ENCODE peak calls at places on chromosomes 3 and 15, in six cellular contexts. V is ovary; P is brain microvascular endothelial cell; X is HFF-Myc; D is cardiac muscle cell; T is CD4-positive, alpha-beta T cell. H is an unnamed sample.

GRCh38 chr3:150759319-150759718 is 3.6 kb downstream of the SIAH2 start:
- DNase-seq in X (no peak), T (no peak), P (no peak), V (no peak), D (no peak), H (no peak)

GRCh38 chr15:89115547-89115946 is 27.3 kb downstream of the ABHD2 start:
- DNase-seq in V (no peak), D (no peak), P (no peak), X (no peak), T (no peak), H (no peak)

GRCh38 chr3:30681276-30682211 is 75.1 kb downstream of the TGFBR2 start:
- DNase-seq in T (no peak), P (no peak), V (peak; percentile 59), D (no peak), X (peak; percentile 87), H (peak; percentile 71)

GRCh38 chr3:167380004-167380689 is at the start of gene ZBBX:
- DNase-seq in T (peak; percentile 76), V (peak; percentile 44), X (peak; percentile 46), P (peak; percentile 85), D (peak; percentile 90), H (peak; percentile 11)

GRCh38 chr15:26889298-26889898 is 22.5 kb downstream of the GABRA5 start:
- DNase-seq in D (peak; percentile 81), V (no peak), P (peak; percentile 54), T (peak; percentile 24), X (peak; percentile 26), H (peak; percentile 31)

GRCh38 chr15:68487087-68487843 is 55.3 kb upstream of the ITGA11 start:
- DNase-seq in T (no peak), V (no peak), X (no peak), D (no peak), P (peak; percentile 60), H (no peak)

GRCh38 chr15:78243491-78243941 is 9.2 kb upstream of the ACSBG1 start:
- DNase-seq in T (no peak), P (peak; percentile 27), D (peak; percentile 29), V (peak; percentile 31), X (no peak), H (no peak)

GRCh38 chr3:184335661-184336483 is 1.5 kb upstream of the FAM131A start:
- DNase-seq in X (no peak), T (peak; percentile 87), D (peak; percentile 88), V (peak; percentile 88), P (peak; percentile 68), H (no peak)

GRCh38 chr15:41022487-41023090 is 69.3 kb downstream of the CHAC1 start:
- DNase-seq in D (peak; percentile 56), T (peak; percentile 24), P (peak; percentile 43), X (no peak), V (no peak), H (peak; percentile 36)

GRCh38 chr15:77482570-77482969 is 61.9 kb downstream of the HMG20A start:
- DNase-seq in V (no peak), X (no peak), D (no peak), T (no peak), P (peak; percentile 65), H (peak; percentile 27)

GRCh38 chr3:67437090-67437489 is 217.3 kb downstream of the SUCLG2 start:
- DNase-seq in T (no peak), V (no peak), D (no peak), X (no peak), P (no peak), H (no peak)

GRCh38 chr3:131973731-131974130 is 61.1 kb downstream of the CPNE4 start:
- DNase-seq in D (no peak), P (no peak), T (no peak), X (no peak), V (no peak), H (no peak)

GRCh38 chr3:66485291-66485968 is 15.4 kb downstream of the LRIG1 start:
- DNase-seq in D (peak; percentile 47), X (peak; percentile 80), V (peak; percentile 28), P (peak; percentile 87), T (no peak), H (no peak)

GRCh38 chr3:132325634-132326033 is 8.4 kb downstream of the ACP3 start:
- DNase-seq in X (no peak), V (no peak), D (no peak), T (no peak), P (no peak), H (no peak)

GRCh38 chr3:54862526-54862925 is 65.3 kb downstream of the LRTM1 start:
- DNase-seq in D (no peak), T (no peak), X (no peak), V (no peak), P (no peak), H (no peak)

GRCh38 chr3:131848111-131848510 is 186.7 kb downstream of the CPNE4 start:
- DNase-seq in V (no peak), D (no peak), T (no peak), X (no peak), P (no peak), H (no peak)

GRCh38 chr3:127775398-127776109 is 46.8 kb downstream of the MGLL start:
- DNase-seq in P (peak; percentile 49), T (no peak), X (no peak), D (no peak), V (no peak), H (no peak)

GRCh38 chr3:110868106-110868505 is 203.5 kb upstream of the NECTIN3 start:
- DNase-seq in V (no peak), D (no peak), T (no peak), P (no peak), X (no peak), H (no peak)

GRCh38 chr3:156455839-156456238 is 99.1 kb downstream of the SSR3 start:
- DNase-seq in X (no peak), V (no peak), D (no peak), P (no peak), T (no peak), H (no peak)

GRCh38 chr3:146589899-146590508 is 15.1 kb downstream of the PLSCR5 start:
- DNase-seq in V (no peak), X (no peak), T (no peak), P (peak; percentile 63), D (peak; percentile 68), H (peak; percentile 11)

DNA sequence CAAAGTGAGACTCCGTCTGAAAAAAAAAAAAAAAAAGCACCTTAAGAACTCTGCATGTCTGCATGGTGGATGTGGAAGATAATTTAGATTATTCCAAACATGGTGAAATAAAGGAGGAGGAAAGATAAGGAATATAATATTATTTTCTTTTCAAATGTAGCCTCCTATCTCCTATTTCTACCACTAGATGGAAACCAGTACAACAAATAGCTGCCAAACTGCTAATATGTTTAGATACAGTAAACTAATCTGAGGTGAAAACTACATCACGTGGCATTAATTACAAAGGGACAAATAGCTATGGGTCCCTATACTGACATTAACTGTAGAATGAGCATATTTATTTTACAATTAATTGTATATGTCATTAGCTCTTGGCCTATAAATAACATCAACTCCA is 197.8 kb downstream of the TBC1D5 start:
- DNase-seq in D (no peak), T (no peak), V (no peak), X (no peak), P (no peak), H (no peak)
- TF ChIP-seq CTCF in D (peak; percentile 37), T (no peak), V (no peak), X (no peak), P (peak; percentile 33), H (peak; percentile 21)

DNA sequence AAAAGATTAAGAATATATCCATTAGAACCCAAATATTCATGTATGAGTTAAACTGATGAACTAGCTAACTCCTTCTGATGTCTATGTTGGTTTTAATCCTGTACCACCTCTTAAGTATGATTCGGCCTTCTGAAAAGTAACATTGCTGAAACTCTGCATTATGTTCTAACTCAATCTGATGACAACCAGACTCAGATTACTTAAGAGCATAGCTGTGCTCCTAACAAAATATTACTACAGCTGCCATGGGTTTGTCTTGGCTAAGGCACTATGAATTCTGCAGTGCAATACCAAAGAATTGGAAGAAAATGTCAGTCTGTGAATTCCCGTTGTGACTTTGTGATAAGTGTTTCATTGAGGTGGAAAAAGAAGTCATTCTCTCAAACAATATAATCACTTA is 224.4 kb downstream of the ZMAT3 start:
- DNase-seq in V (no peak), T (no peak), P (peak; percentile 65), D (no peak), X (no peak), H (no peak)
- TF ChIP-seq CTCF in V (no peak), T (no peak), P (no peak), D (no peak), X (no peak), H (no peak)

DNA sequence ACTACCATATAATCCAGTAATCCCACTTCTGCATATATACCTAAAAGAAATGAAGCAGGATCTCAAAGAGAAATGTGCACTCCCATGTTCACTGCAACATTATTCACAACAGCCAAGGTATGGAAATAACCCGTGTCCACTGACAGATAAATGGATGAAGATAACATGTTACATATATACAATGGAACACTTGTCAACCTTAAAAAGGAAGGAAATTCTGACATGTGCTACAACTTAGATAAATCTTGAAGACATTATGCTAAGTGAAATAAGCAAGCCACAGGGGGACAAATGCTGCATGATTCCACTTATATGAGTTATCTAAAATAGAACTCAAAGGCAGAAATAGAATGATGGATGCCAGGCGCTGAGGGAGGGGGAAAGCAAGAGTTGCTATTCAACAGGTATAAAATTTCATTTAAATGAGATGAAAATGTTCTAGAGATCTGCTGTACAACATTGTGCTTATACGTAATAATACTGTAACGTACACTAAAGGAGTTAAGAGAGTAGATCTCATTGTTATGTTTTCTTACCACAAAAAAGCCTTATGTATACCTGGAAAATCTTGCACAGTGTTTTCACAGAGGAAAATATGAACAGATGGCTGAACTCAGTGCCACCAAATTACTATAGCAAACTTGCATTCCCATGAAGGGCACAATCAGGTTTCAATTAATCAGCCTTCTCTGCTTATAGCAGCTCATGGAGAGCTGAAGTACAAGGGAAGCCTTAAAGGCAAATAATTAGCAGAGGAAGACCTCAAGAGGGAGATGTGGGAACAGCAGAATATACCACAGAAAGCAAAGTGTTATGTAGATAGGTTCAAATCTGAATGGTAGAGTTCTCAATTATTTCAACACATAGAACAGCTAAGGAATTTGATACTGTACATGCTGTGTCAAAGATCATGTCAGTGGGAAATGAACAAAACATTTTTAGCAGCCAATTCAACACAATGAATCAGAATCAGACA is 8.0 kb upstream of the VPS39 start:
- DNase-seq in D (peak; percentile 16), V (no peak), P (no peak), T (no peak), X (no peak), H (no peak)
- TF ChIP-seq CTCF in D (peak; percentile 13), V (no peak), P (no peak), T (no peak), X (no peak), H (peak; percentile 3)

GRCh38 chr3:52495096-52495495 is at the start of gene STAB1:
- DNase-seq in T (no peak), X (no peak), P (no peak), V (no peak), D (no peak), H (no peak)

GRCh38 chr3:52495777-52496602 is 852 bp downstream of the STAB1 start:
- DNase-seq in T (no peak), P (no peak), D (no peak), X (no peak), V (no peak), H (no peak)

GRCh38 chr3:52493232-52494017 is 1.7 kb upstream of the STAB1 start:
- DNase-seq in T (no peak), X (no peak), D (no peak), V (no peak), P (no peak), H (no peak)

GRCh38 chr3:52492059-52492458 is 3.1 kb upstream of the STAB1 start:
- DNase-seq in T (no peak), X (no peak), P (no peak), D (no peak), V (no peak), H (no peak)

DNA sequence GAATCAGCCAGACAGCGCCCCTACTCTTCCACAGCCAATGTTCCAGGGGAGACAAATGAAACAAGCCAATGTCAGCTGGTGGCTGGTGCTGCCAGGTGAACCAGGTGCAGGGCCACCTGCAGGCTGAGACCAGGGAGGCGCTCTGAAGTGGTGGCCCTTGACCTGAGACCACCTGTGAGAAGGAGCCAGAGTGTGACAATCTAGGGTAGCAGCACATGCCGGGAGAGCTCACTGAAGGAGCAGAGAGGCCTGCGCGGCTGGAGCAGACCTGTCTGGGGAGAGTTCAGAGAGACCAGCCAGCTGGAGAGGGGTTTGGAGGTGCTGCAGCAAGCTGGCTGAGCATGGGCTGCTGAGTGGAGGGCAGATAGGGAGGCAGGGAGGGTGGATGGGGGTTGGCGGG is 692 bp upstream of the STAB1 start:
- DNase-seq in P (no peak), V (no peak), D (no peak), T (no peak), X (no peak), H (no peak)
- TF ChIP-seq CTCF in P (no peak), V (no peak), D (no peak), T (no peak), X (no peak), H (no peak)